ENCODE peak calls at places on chromosomes 3 and 15, in five cellular contexts. S is hepatocyte, X is adrenal gland, O is SK-N-SH, T is GM23248. B is an unnamed sample. For H3K36me3, the result is how much of the 10 kb centered on the place peaks cover.

GRCh38 chr15:66024998-66025397 is 155.7 kb downstream of the RAB11A start:
- DNase-seq in S (peak), X (peak), O (peak), T (peak), B (no peak)

GRCh38 chr3:156307704-156308103 is 187.3 kb downstream of the KCNAB1 start:
- DNase-seq in S (no peak), X (peak), O (no peak), T (peak), B (no peak)

GRCh38 chr3:160376681-160377080 is 22.3 kb downstream of the IFT80 start:
- DNase-seq in S (no peak), X (no peak), O (no peak), T (peak), B (no peak)

GRCh38 chr3:50260027-50260941 is 8.7 kb upstream of the SEMA3B start:
- DNase-seq in S (peak), X (peak), O (peak), T (peak), B (peak)

GRCh38 chr15:68314563-68314962 is 37.0 kb downstream of the FEM1B start:
- DNase-seq in S (no peak), X (peak), O (peak), T (no peak), B (no peak)

GRCh38 chr3:81658322-81658997 is 103.0 kb downstream of the GBE1 start:
- DNase-seq in S (no peak), X (no peak), O (no peak), T (no peak), B (no peak)

GRCh38 chr3:41169038-41169437 is 30.3 kb upstream of the CTNNB1 start:
- DNase-seq in S (peak), X (no peak), O (no peak), T (peak), B (no peak)

GRCh38 chr3:182142928-182143327 is 431.2 kb downstream of the SOX2 start:
- DNase-seq in S (no peak), X (no peak), O (no peak), T (no peak), B (no peak)

GRCh38 chr3:42273351-42273750 is 7.4 kb upstream of the CCK start:
- DNase-seq in S (no peak), X (no peak), O (no peak), T (no peak), B (no peak)

GRCh38 chr3:198113219-198114053 is 153.4 kb downstream of the LMLN start:
- DNase-seq in S (no peak), X (no peak), O (peak), T (peak), B (no peak)

GRCh38 chr15:57824186-57824585 is 117.7 kb downstream of the POLR2M start:
- DNase-seq in S (no peak), X (no peak), O (no peak), T (no peak), B (no peak)

GRCh38 chr3:82633319-82633718 is 871.9 kb upstream of the GBE1 start:
- DNase-seq in S (no peak), X (no peak), O (no peak), T (no peak), B (no peak)

GRCh38 chr15:43412096-43412495 is 41.2 kb downstream of the TUBGCP4 start:
- DNase-seq in S (no peak), X (no peak), O (no peak), T (peak), B (no peak)

GRCh38 chr3:163185721-163186350 is 1689.2 kb downstream of the OTOL1 start:
- DNase-seq in S (no peak), X (no peak), O (no peak), T (no peak), B (no peak)

GRCh38 chr3:29552036-29552435 is 271.2 kb downstream of the RBMS3 start:
- DNase-seq in S (no peak), X (no peak), O (no peak), T (no peak), B (no peak)

GRCh38 chr3:94936023-94936580 is 873.2 kb downstream of the NSUN3 start:
- DNase-seq in S (no peak), X (no peak), O (no peak), T (no peak), B (no peak)

GRCh38 chr3:175571096-175571495 is 712.0 kb downstream of the NAALADL2 start:
- DNase-seq in S (no peak), X (no peak), O (no peak), T (no peak), B (no peak)

GRCh38 chr3:42119558-42120355 is 28.6 kb downstream of the TRAK1 start:
- DNase-seq in S (no peak), X (no peak), O (no peak), T (peak), B (no peak)

GRCh38 chr3:131526801-131527347 is 24.1 kb upstream of the MRPL3 start:
- DNase-seq in S (peak), X (peak), O (no peak), T (peak), B (peak)

GRCh38 chr3:23806322-23807160 is 786 bp downstream of the UBE2E1 start:
- DNase-seq in S (peak), X (peak), O (peak), T (peak), B (peak)

GRCh38 chr3:117562000-117562399 is 852.4 kb downstream of the TUSC7 start:
- DNase-seq in S (no peak), X (peak), O (no peak), T (no peak), B (peak)

GRCh38 chr3:72510247-72510646 is 338.0 kb downstream of the SHQ1 start:
- DNase-seq in S (no peak), X (no peak), O (no peak), T (no peak), B (no peak)

GRCh38 chr3:55244247-55244646 is 242.9 kb downstream of the WNT5A start:
- DNase-seq in S (no peak), X (no peak), O (no peak), T (no peak), B (peak)

GRCh38 chr15:51382787-51383186 is 41.3 kb downstream of the GLDN start:
- DNase-seq in S (peak), X (peak), O (peak), T (peak), B (peak)

GRCh38 chr15:70252056-70252935 is 154.6 kb upstream of the TLE3 start:
- DNase-seq in S (no peak), X (peak), O (peak), T (no peak), B (no peak)

GRCh38 chr3:18335202-18335601 is 89.9 kb downstream of the SATB1 start:
- DNase-seq in S (no peak), X (no peak), O (no peak), T (no peak), B (no peak)

GRCh38 chr3:125185758-125186245 is 26.7 kb downstream of the SLC12A8 start:
- DNase-seq in S (no peak), X (no peak), O (peak), T (no peak), B (no peak)

GRCh38 chr3:171049831-171050444 is 23.4 kb upstream of the SLC2A2 start:
- DNase-seq in S (peak), X (peak), O (peak), T (peak), B (peak)

GRCh38 chr15:25059698-25060471 is 105.1 kb downstream of the SNRPN start:
- DNase-seq in S (no peak), X (no peak), O (no peak), T (no peak), B (no peak)

GRCh38 chr15:25055356-25056068 is 100.7 kb downstream of the SNRPN start:
- DNase-seq in S (no peak), X (no peak), O (no peak), T (no peak), B (no peak)

GRCh38 chr15:25058080-25058785 is 103.4 kb downstream of the SNRPN start:
- DNase-seq in S (no peak), X (no peak), O (no peak), T (no peak), B (no peak)

GRCh38 chr15:25056484-25057429 is 102.0 kb downstream of the SNRPN start:
- DNase-seq in S (no peak), X (no peak), O (no peak), T (no peak), B (no peak)

DNA sequence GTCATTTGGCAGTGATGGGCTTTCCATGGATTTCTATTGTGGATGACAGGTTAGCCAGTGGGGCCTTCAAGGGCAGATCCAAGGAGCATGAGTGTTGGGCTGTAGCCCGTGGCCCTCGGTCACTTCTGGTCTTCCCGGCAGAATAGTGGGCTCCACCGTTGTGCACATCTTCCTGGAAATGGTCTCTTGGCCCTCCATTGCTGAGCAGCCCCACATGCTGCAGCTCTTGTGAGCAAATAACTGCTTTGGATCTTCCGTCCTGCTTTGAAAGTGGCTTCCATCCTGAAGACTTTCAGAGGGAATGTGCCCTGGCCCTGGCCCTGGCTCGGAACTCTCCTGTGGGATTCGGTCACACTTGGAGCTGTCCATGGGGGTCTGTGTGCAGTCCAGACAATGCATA is 102.8 kb downstream of the SNRPN start:
- DNase-seq in S (no peak), X (no peak), O (no peak), T (no peak), B (no peak)
- H3K36me3 ChIP-seq in S (under half), X (under half), O (half or more), T (under half), B (under half)

GRCh38 chr15:73570355-73571032 is 62.7 kb downstream of the NPTN start:
- DNase-seq in S (no peak), X (no peak), O (no peak), T (no peak), B (no peak)
- H3K36me3 ChIP-seq in S (under half), X (under half), O (half or more), T (under half), B (under half)

GRCh38 chr3:38364721-38365400 is 18.3 kb downstream of the XYLB start:
- DNase-seq in S (no peak), X (no peak), O (no peak), T (no peak), B (no peak)
- H3K36me3 ChIP-seq in S (under half), X (under half), O (under half), T (under half), B (under half)

GRCh38 chr3:194422188-194422587 is 23.1 kb upstream of the GP5 start:
- DNase-seq in S (no peak), X (no peak), O (no peak), T (peak), B (no peak)
- H3K36me3 ChIP-seq in S (under half), X (under half), O (half or more), T (half or more), B (half or more)

DNA sequence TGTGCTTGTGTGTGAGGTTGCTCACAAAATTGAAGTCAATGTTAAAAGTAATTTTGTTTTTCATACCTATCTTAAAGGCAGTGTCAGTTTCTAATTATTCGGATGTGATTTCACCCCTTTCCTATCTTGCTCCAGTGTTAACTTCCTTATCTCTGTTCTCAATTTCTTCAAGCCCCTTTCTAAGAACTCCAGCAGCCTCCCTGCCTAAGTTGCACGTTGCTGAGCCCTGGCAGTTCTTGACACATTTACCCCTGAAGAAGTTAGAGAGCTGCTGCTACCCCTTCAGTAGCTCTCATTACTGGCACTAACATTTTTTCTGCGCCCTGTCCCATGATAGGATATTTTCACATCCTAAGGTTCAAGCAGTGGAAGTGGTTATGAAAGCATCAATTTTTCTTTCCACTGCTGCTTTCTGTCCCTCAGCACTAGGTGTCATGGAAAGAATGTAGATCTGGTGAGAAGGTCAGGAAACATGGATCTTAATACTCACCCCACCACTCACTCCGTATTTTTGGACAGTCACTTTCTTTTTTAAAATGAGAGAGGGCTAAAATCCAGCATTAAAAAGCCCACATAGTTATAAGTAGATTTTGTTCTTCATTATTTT is 62.9 kb downstream of the OPA1 start:
- DNase-seq in S (no peak), X (no peak), O (no peak), T (no peak), B (no peak)
- H3K36me3 ChIP-seq in S (under half), X (under half), O (half or more), T (half or more), B (half or more)

GRCh38 chr3:63992461-63993209 is 30.7 kb downstream of the PSMD6 start:
- DNase-seq in S (no peak), X (no peak), O (no peak), T (no peak), B (no peak)
- H3K36me3 ChIP-seq in S (under half), X (under half), O (half or more), T (half or more), B (under half)

DNA sequence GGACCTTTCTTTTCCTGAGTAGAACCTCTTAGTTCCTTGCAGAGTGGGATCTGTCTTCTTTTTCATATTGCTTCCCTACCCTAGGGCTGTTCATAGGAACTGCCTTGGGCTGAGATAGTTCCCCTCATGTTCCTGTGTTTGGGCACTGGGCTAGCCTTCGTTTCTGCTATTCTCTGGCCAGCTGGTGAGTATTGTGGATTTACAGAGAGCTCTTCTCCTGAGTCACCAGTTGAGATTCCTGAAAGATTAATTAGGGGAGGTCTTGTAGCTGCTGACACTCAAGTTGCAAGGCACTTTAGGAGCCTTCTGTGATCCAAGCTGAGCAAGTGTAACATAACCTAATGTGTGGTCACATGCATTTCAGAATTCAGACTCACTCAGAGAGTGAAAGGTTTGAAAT is 30.7 kb downstream of the CHD2 start:
- DNase-seq in S (no peak), X (no peak), O (no peak), T (peak), B (peak)
- H3K36me3 ChIP-seq in S (under half), X (under half), O (half or more), T (half or more), B (half or more)

GRCh38 chr15:74397239-74398068 is 30.0 kb upstream of the CYP11A1 start:
- DNase-seq in S (no peak), X (no peak), O (no peak), T (no peak), B (no peak)
- H3K36me3 ChIP-seq in S (under half), X (under half), O (under half), T (under half), B (under half)

DNA sequence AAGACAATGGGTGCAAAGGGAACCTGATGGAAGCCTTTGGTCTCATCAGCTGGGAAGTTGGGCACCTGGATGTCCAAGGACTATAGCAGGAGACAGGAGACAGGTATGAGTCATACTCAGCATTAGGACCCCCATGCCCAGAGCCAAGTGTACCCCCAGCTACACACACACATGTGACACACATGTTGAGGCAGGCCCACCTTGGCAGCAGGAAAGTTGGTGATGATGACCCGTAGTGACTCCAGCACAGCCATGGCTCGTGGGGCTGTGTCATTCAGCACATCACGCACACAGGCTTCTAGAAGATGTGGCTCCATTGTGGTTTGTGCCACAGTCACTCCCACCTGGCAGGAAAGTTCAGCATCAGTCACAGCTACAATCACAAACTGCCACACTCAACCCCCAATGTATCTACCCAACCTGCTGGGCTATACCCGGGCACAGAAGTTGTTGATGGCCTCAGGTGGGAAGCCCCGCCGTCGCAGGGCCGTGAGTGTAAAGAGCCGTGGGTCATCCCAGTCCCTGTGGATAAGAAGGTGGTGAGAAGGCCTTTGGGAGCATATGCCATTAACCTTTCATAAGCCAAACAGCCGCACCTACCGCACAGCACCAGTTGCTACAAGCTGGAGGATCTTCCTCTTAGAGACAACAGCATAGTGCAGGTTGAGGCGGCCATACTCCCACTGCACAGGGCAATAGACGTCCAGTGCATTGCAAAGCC is 5.2 kb upstream of the QRICH1 start:
- DNase-seq in S (no peak), X (no peak), O (no peak), T (no peak), B (no peak)
- H3K36me3 ChIP-seq in S (under half), X (under half), O (half or more), T (under half), B (under half)